ENCODE peak calls at places on chromosomes 11 and 22, in four cellular contexts. K is ascending aorta, U is AG04450, D is uterus. I is an unnamed sample.
A peak's percentile ranks its signal among the peaks of the same experiment; 100 is the strongest.

GRCh38 chr11:13160302-13160701 is 117.3 kb upstream of the BMAL1 start:
- DNase-seq in U (no peak), D (no peak), K (no peak), I (no peak)

GRCh38 chr11:76240143-76240505 is 33.8 kb upstream of the WNT11 start:
- DNase-seq in K (no peak), D (no peak), U (no peak), I (no peak)

GRCh38 chr11:80173487-80174136 is 732.8 kb upstream of the TENM4 start:
- DNase-seq in D (no peak), K (no peak), U (no peak), I (no peak)

GRCh38 chr22:47817380-47817779 is 1054.9 kb downstream of the TBC1D22A start:
- DNase-seq in K (no peak), D (no peak), U (no peak), I (no peak)

GRCh38 chr11:102572537-102573220 is 42.1 kb upstream of the MMP7 start:
- DNase-seq in U (no peak), K (no peak), D (no peak), I (no peak)

GRCh38 chr11:110679323-110679980 is 32.8 kb downstream of the ARHGAP20 start:
- DNase-seq in D (no peak), U (peak; percentile 8), K (no peak), I (no peak)

GRCh38 chr22:49671331-49672012 is 156.2 kb downstream of the BRD1 start:
- DNase-seq in U (no peak), K (no peak), D (no peak), I (no peak)

GRCh38 chr11:93059074-93059957 is 89.9 kb downstream of the MTNR1B start:
- DNase-seq in U (peak; percentile 65), D (no peak), K (no peak), I (no peak)

GRCh38 chr11:62133328-62134065 is 9.7 kb downstream of the INCENP start:
- DNase-seq in K (peak; percentile 49), D (no peak), U (no peak), I (no peak)

GRCh38 chr11:35525501-35526175 is at the start of gene PAMR1:
- DNase-seq in U (peak; percentile 65), K (no peak), D (peak; percentile 77), I (no peak)

GRCh38 chr11:82858556-82859091 is 41.6 kb downstream of the PRCP start:
- DNase-seq in D (no peak), K (no peak), U (peak; percentile 23), I (no peak)

DNA sequence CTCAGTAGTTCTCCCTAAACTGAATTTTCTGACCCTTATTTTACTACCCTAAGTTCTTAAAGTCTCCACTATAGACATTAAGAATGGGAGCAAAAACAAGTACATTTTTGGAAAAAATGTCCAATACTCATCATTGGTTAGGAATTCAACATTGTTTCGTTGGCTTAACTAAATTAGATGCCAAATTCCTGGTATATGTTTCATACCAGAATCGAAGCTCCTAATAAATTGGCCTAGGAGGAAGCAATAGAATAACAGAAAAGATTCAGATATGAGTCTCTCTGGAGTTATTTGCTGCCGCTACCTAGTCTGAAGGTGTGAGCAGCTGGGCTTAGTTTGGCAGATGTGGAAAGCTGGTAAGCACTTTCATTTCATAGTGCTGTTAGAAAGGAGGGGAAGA is 28.6 kb downstream of the ZNF143 start:
- DNase-seq in D (no peak), K (no peak), U (peak; percentile 23), I (no peak)
- H3K27ac ChIP-seq in D (no peak overlapping the region), K (peak overlapping the region; percentile 27), U (peak overlapping the region; percentile 63), I (no peak overlapping the region)

GRCh38 chr11:72641900-72642814 is 32.1 kb downstream of the PDE2A start:
- DNase-seq in U (no peak), K (peak; percentile 71), D (peak; percentile 53), I (peak; percentile 43)
- H3K27ac ChIP-seq in U (no peak overlapping the region), K (no peak overlapping the region), D (peak overlapping the region; percentile 58), I (peak overlapping the region; percentile 36)

DNA sequence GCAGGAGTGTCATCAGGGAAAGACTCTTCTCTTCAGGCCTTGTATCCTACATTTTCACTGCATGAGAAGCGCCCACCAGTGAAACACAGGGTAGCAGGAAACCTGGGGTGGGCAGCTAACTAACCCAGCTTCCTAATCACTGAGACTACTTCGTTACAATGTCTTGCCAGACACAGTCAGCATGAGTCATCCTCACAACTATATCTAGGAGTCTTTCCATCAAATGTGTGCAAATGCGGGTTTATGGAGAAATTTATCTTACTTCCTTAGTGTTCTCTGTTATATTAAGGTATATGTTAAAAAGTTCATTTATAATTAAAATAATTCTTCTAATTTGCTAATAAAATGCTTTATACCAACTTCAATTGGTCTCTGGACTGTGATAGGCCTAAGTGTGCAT is 79.9 kb upstream of the RAB1B start:
- DNase-seq in D (no peak), U (peak; percentile 10), K (no peak), I (no peak)
- H3K27ac ChIP-seq in D (no peak overlapping the region), U (no peak overlapping the region), K (no peak overlapping the region), I (no peak overlapping the region)

GRCh38 chr22:38240734-38241252 is 32.0 kb downstream of the TMEM184B start:
- DNase-seq in D (no peak), U (peak; percentile 56), K (no peak), I (peak; percentile 70)

GRCh38 chr22:38236786-38237185 is 35.0 kb downstream of the MAFF start:
- DNase-seq in K (no peak), D (no peak), U (no peak), I (no peak)

GRCh38 chr22:38235240-38235850 is 33.6 kb downstream of the MAFF start:
- DNase-seq in K (no peak), D (no peak), U (no peak), I (no peak)

GRCh38 chr22:38239101-38239761 is 33.6 kb downstream of the TMEM184B start:
- DNase-seq in D (no peak), U (peak; percentile 83), K (peak; percentile 85), I (peak; percentile 76)

DNA sequence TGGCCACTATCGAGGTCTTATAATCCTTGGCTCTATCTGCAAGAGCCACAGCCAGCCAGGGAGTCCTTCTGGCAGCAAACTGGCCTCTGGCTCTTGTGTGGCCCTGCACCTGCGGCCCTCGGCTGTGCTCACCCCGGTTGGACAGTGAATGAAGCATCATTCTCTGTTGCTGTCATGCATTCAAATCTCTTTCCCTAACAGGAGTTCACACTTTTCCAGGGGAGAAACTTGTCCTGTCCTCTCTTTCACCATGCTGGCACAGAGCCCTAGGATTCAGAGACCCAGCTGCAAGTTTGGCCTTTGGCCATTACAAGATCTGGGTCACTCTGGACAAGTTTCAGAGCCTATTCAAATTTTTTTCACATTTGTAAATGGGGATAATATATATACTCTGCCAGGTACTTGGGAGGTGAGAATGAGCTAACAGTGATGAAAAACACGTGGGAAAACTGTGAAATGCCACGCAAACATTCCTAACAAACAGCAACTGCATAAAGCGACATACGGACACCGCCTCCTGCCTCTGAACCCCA is 34.2 kb downstream of the TMEM184B start:
- DNase-seq in K (no peak), D (no peak), U (no peak), I (no peak)
- H3K27ac ChIP-seq in K (peak overlapping the region; percentile 81), D (peak overlapping the region; percentile 45), U (peak overlapping the region; percentile 98), I (peak overlapping the region; percentile 93)

GRCh38 chr11:34128824-34129223 is 23.4 kb downstream of the NAT10 start:
- DNase-seq in D (no peak), U (no peak), K (no peak), I (no peak)
- H3K27ac ChIP-seq in D (no peak overlapping the region), U (no peak overlapping the region), K (no peak overlapping the region), I (no peak overlapping the region)

GRCh38 chr11:112163875-112164521 is at the start of gene IL18:
- DNase-seq in K (no peak), U (no peak), D (no peak), I (no peak)
- H3K27ac ChIP-seq in K (no peak within 1 kb of the TSS), U (no peak within 1 kb of the TSS), D (no peak within 1 kb of the TSS), I (no peak within 1 kb of the TSS)

GRCh38 chr11:44728491-44728910 is 1.7 kb downstream of the TSPAN18 start:
- DNase-seq in K (no peak), U (no peak), D (no peak), I (no peak)

GRCh38 chr11:44729065-44729464 is 2.3 kb downstream of the TSPAN18 start:
- DNase-seq in D (no peak), U (no peak), K (no peak), I (no peak)

GRCh38 chr11:44727114-44727372 is 281 bp downstream of the TSPAN18 start:
- DNase-seq in K (no peak), U (no peak), D (no peak), I (no peak)

GRCh38 chr11:44727373-44728084 is 767 bp downstream of the TSPAN18 start:
- DNase-seq in U (peak; percentile 26), D (peak; percentile 86), K (peak; percentile 82), I (peak; percentile 77)

GRCh38 chr11:44728085-44728410 is 1.3 kb downstream of the TSPAN18 start:
- DNase-seq in D (no peak), K (no peak), U (no peak), I (no peak)
- H3K27ac ChIP-seq in D (peak overlapping the region; percentile 89), K (no peak overlapping the region), U (no peak overlapping the region), I (no peak overlapping the region)

GRCh38 chr11:69327741-69328191 is 33.8 kb downstream of the MYEOV start:
- DNase-seq in K (peak; percentile 35), D (no peak), U (no peak), I (no peak)

GRCh38 chr11:69326622-69327219 is 32.8 kb downstream of the MYEOV start:
- DNase-seq in U (no peak), D (no peak), K (peak; percentile 52), I (no peak)

GRCh38 chr11:69328231-69328630 is 34.3 kb downstream of the MYEOV start:
- DNase-seq in D (no peak), U (no peak), K (peak; percentile 43), I (no peak)

GRCh38 chr11:69321877-69322350 is 28.0 kb downstream of the MYEOV start:
- DNase-seq in D (no peak), K (peak; percentile 94), U (peak; percentile 59), I (no peak)

GRCh38 chr11:69325446-69325845 is 31.5 kb downstream of the MYEOV start:
- DNase-seq in U (no peak), D (no peak), K (peak; percentile 51), I (no peak)
- H3K27ac ChIP-seq in U (no peak overlapping the region), D (no peak overlapping the region), K (no peak overlapping the region), I (no peak overlapping the region)

GRCh38 chr11:118923721-118924587 is 1.8 kb downstream of the BCL9L start:
- DNase-seq in K (no peak), U (no peak), D (no peak), I (no peak)
- H3K27ac ChIP-seq in K (peak overlapping the region; percentile 97), U (peak overlapping the region; percentile 21), D (peak overlapping the region; percentile 100), I (peak overlapping the region; percentile 83)

GRCh38 chr22:27666272-27666997 is 135.1 kb downstream of the MN1 start:
- DNase-seq in K (no peak), D (no peak), U (no peak), I (no peak)
- H3K27ac ChIP-seq in K (no peak overlapping the region), D (no peak overlapping the region), U (no peak overlapping the region), I (no peak overlapping the region)